ENCODE peak calls at places on chromosomes 12 and 14, in seven cellular contexts. D is GM23338, N is ELF-1, T is cardiac fibroblast, B is AG09319, J is RCC 7860, H is NCI-H1092. E is an unnamed sample.

GRCh38 chr14:20415723-20416622 is 2.7 kb upstream of the TEP1 start:
- DNase-seq in T (peak), J (no peak), N (peak), D (peak), H (peak), B (no peak), E (peak)

GRCh38 chr12:96210376-96211055 is 16.3 kb downstream of the ELK3 start:
- DNase-seq in N (no peak), D (no peak), H (no peak), T (no peak), B (no peak), J (no peak), E (no peak)

GRCh38 chr12:17296882-17297281 is 690.9 kb upstream of the LMO3 start:
- DNase-seq in N (no peak), B (no peak), J (no peak), H (no peak), D (no peak), T (no peak), E (no peak)

GRCh38 chr14:101960225-101960624 is 4.1 kb upstream of the DYNC1H1 start:
- DNase-seq in T (peak), D (peak), N (peak), J (no peak), B (no peak), H (no peak), E (no peak)

GRCh38 chr14:104598039-104598438 is 6.5 kb downstream of the TMEM179 start:
- DNase-seq in T (no peak), J (no peak), N (no peak), B (no peak), D (no peak), H (no peak), E (no peak)

GRCh38 chr14:52314521-52315354 is 626 bp downstream of the PTGER2 start:
- DNase-seq in J (no peak), D (peak), T (peak), N (peak), H (no peak), B (no peak), E (no peak)

GRCh38 chr14:99127651-99128167 is 144.3 kb downstream of the BCL11B start:
- DNase-seq in N (peak), H (no peak), J (no peak), D (peak), T (no peak), B (no peak), E (no peak)

GRCh38 chr12:76976777-76977465 is 88.4 kb downstream of the E2F7 start:
- DNase-seq in J (no peak), H (no peak), N (no peak), T (peak), D (no peak), B (no peak), E (no peak)

GRCh38 chr14:75711134-75711795 is 50.2 kb downstream of the TTLL5 start:
- DNase-seq in T (peak), N (peak), H (peak), D (peak), J (peak), B (peak), E (peak)

GRCh38 chr14:28952161-28952560 is 185.6 kb downstream of the FOXG1 start:
- DNase-seq in D (no peak), N (no peak), H (no peak), B (no peak), J (no peak), T (no peak), E (no peak)

GRCh38 chr12:48865141-48865440 is 579 bp downstream of the RND1 start:
- DNase-seq in J (no peak), H (no peak), T (no peak), N (peak), D (peak), B (no peak), E (no peak)

GRCh38 chr12:57003395-57003794 is 3.0 kb downstream of the ZBTB39 start:
- DNase-seq in T (no peak), J (no peak), H (no peak), B (no peak), D (no peak), N (no peak), E (no peak)